ENCODE peak calls at places on chromosomes 6 and 20, in five cellular contexts. G is NCI-H1694 treated with DMSO at 0.1 percent for 48 hours, Y is neural crest cell, I is heart right ventricle, R is M059J. W is an unnamed sample.

GRCh38 chr20:46872315-46873211 is 22.1 kb upstream of the EYA2 start:
- DNase-seq in G (no peak), R (peak; percentile 34), Y (no peak), I (no peak), W (no peak)

GRCh38 chr20:46144626-46145025 is 26.5 kb downstream of the CD40 start:
- DNase-seq in Y (no peak), I (no peak), R (no peak), G (no peak), W (no peak)

GRCh38 chr20:44180814-44181213 is 6.2 kb downstream of the JPH2 start:
- DNase-seq in R (no peak), Y (no peak), G (no peak), I (peak; percentile 53), W (no peak)

GRCh38 chr6:35058041-35058675 is 83.0 kb downstream of the TCP11 start:
- DNase-seq in G (peak; percentile 19), R (no peak), I (no peak), Y (no peak), W (no peak)

GRCh38 chr6:84424956-84425355 is 197.5 kb upstream of the CEP162 start:
- DNase-seq in G (no peak), I (no peak), Y (no peak), R (no peak), W (no peak)

GRCh38 chr20:37315293-37316110 is 26.0 kb downstream of the MANBAL start:
- DNase-seq in G (no peak), I (peak; percentile 83), R (no peak), Y (no peak), W (no peak)

GRCh38 chr20:36274248-36274841 is 31.8 kb upstream of the DLGAP4 start:
- DNase-seq in G (no peak), R (no peak), Y (peak; percentile 10), I (no peak), W (no peak)

GRCh38 chr6:135162678-135163439 is 18.2 kb upstream of the MYB start:
- DNase-seq in R (peak; percentile 40), Y (peak; percentile 62), G (no peak), I (no peak), W (peak; percentile 32)

GRCh38 chr6:11595903-11596302 is 58.4 kb downstream of the TMEM170B start:
- DNase-seq in G (no peak), R (no peak), I (no peak), Y (no peak), W (no peak)